ENCODE peak calls at places on chromosome 6, in nine cellular contexts. One of them, this sample, is unnamed.

GRCh38 chr6:27591660-27592059 is 118.8 kb upstream of the ZNF184 start:
- DNase-seq in astrocyte of the spinal cord: peak; percentile 49
- DNase-seq in coronary artery: no peak
- DNase-seq in breast epithelium: no peak
- DNase-seq in astrocyte of the cerebellum: no peak
- DNase-seq in fibroblast of mammary gland: peak; percentile 72
- DNase-seq in fibroblast of lung: peak; percentile 49
- DNase-seq in endothelial cell: peak; percentile 31
- DNase-seq in B cell: no peak
- DNase-seq in this sample: no peak

GRCh38 chr6:51027283-51028065 is 208.8 kb downstream of the TFAP2B start:
- DNase-seq in fibroblast of lung: peak; percentile 13
- DNase-seq in astrocyte of the cerebellum: no peak
- DNase-seq in coronary artery: no peak
- DNase-seq in B cell: no peak
- DNase-seq in endothelial cell: no peak
- DNase-seq in breast epithelium: no peak
- DNase-seq in fibroblast of mammary gland: no peak
- DNase-seq in astrocyte of the spinal cord: no peak
- DNase-seq in this sample: no peak

GRCh38 chr6:117666881-117667280 is 8.4 kb upstream of the NUS1 start:
- DNase-seq in astrocyte of the spinal cord: no peak
- DNase-seq in breast epithelium: no peak
- DNase-seq in coronary artery: no peak
- DNase-seq in endothelial cell: no peak
- DNase-seq in astrocyte of the cerebellum: no peak
- DNase-seq in B cell: no peak
- DNase-seq in fibroblast of mammary gland: no peak
- DNase-seq in fibroblast of lung: peak; percentile 49
- DNase-seq in this sample: no peak

GRCh38 chr6:101980924-101981323 is 587.4 kb downstream of the GRIK2 start:
- DNase-seq in fibroblast of mammary gland: no peak
- DNase-seq in fibroblast of lung: no peak
- DNase-seq in astrocyte of the spinal cord: no peak
- DNase-seq in B cell: no peak
- DNase-seq in breast epithelium: no peak
- DNase-seq in endothelial cell: no peak
- DNase-seq in astrocyte of the cerebellum: no peak
- DNase-seq in coronary artery: no peak
- DNase-seq in this sample: no peak

GRCh38 chr6:163355471-163355991 is 59.0 kb upstream of the QKI start:
- DNase-seq in endothelial cell: no peak
- DNase-seq in coronary artery: no peak
- DNase-seq in fibroblast of lung: peak; percentile 87
- DNase-seq in astrocyte of the cerebellum: no peak
- DNase-seq in astrocyte of the spinal cord: peak; percentile 81
- DNase-seq in fibroblast of mammary gland: peak; percentile 81
- DNase-seq in breast epithelium: no peak
- DNase-seq in B cell: no peak
- DNase-seq in this sample: no peak

GRCh38 chr6:111691345-111692225 is 85.9 kb upstream of the TRAF3IP2 start:
- DNase-seq in coronary artery: no peak
- DNase-seq in breast epithelium: no peak
- DNase-seq in astrocyte of the cerebellum: no peak
- DNase-seq in fibroblast of mammary gland: peak; percentile 24
- DNase-seq in astrocyte of the spinal cord: no peak
- DNase-seq in B cell: no peak
- DNase-seq in endothelial cell: no peak
- DNase-seq in fibroblast of lung: no peak
- DNase-seq in this sample: no peak

GRCh38 chr6:38804368-38804767 is 89.3 kb downstream of the DNAH8 start:
- DNase-seq in astrocyte of the cerebellum: no peak
- DNase-seq in endothelial cell: no peak
- DNase-seq in B cell: no peak
- DNase-seq in astrocyte of the spinal cord: no peak
- DNase-seq in fibroblast of mammary gland: no peak
- DNase-seq in coronary artery: no peak
- DNase-seq in breast epithelium: no peak
- DNase-seq in fibroblast of lung: no peak
- DNase-seq in this sample: no peak

GRCh38 chr6:38143191-38144154 is 323.9 kb downstream of the ZFAND3 start:
- DNase-seq in endothelial cell: no peak
- DNase-seq in astrocyte of the cerebellum: no peak
- DNase-seq in fibroblast of mammary gland: no peak
- DNase-seq in breast epithelium: no peak
- DNase-seq in coronary artery: no peak
- DNase-seq in fibroblast of lung: no peak
- DNase-seq in astrocyte of the spinal cord: no peak
- DNase-seq in B cell: no peak
- DNase-seq in this sample: no peak

GRCh38 chr6:156589281-156589680 is 187.9 kb upstream of the ARID1B start:
- DNase-seq in astrocyte of the cerebellum: peak; percentile 64
- DNase-seq in endothelial cell: no peak
- DNase-seq in B cell: no peak
- DNase-seq in breast epithelium: no peak
- DNase-seq in fibroblast of lung: peak; percentile 93
- DNase-seq in fibroblast of mammary gland: peak; percentile 34
- DNase-seq in astrocyte of the spinal cord: peak; percentile 78
- DNase-seq in coronary artery: no peak
- DNase-seq in this sample: no peak

GRCh38 chr6:22737331-22737730 is 168.0 kb downstream of the HDGFL1 start:
- DNase-seq in coronary artery: no peak
- DNase-seq in fibroblast of mammary gland: peak; percentile 38
- DNase-seq in fibroblast of lung: peak; percentile 51
- DNase-seq in astrocyte of the spinal cord: peak; percentile 52
- DNase-seq in breast epithelium: peak; percentile 17
- DNase-seq in astrocyte of the cerebellum: peak; percentile 19
- DNase-seq in endothelial cell: peak; percentile 59
- DNase-seq in B cell: no peak
- DNase-seq in this sample: peak; percentile 67

GRCh38 chr6:169153401-169153800 is 100.2 kb downstream of the THBS2 start:
- DNase-seq in fibroblast of lung: no peak
- DNase-seq in astrocyte of the spinal cord: no peak
- DNase-seq in astrocyte of the cerebellum: no peak
- DNase-seq in breast epithelium: no peak
- DNase-seq in fibroblast of mammary gland: no peak
- DNase-seq in B cell: no peak
- DNase-seq in endothelial cell: no peak
- DNase-seq in coronary artery: no peak
- DNase-seq in this sample: no peak

GRCh38 chr6:3624268-3625136 is 127.0 kb downstream of the PXDC1 start:
- DNase-seq in fibroblast of lung: no peak
- DNase-seq in fibroblast of mammary gland: no peak
- DNase-seq in astrocyte of the cerebellum: no peak
- DNase-seq in astrocyte of the spinal cord: no peak
- DNase-seq in coronary artery: peak; percentile 53
- DNase-seq in breast epithelium: no peak
- DNase-seq in B cell: no peak
- DNase-seq in endothelial cell: no peak
- DNase-seq in this sample: peak; percentile 51

GRCh38 chr6:155630085-155630484 is 174.4 kb upstream of the NOX3 start:
- DNase-seq in fibroblast of mammary gland: no peak
- DNase-seq in coronary artery: no peak
- DNase-seq in astrocyte of the spinal cord: no peak
- DNase-seq in fibroblast of lung: no peak
- DNase-seq in endothelial cell: no peak
- DNase-seq in breast epithelium: no peak
- DNase-seq in B cell: no peak
- DNase-seq in astrocyte of the cerebellum: no peak
- DNase-seq in this sample: no peak

GRCh38 chr6:128062882-128063603 is 162.2 kb upstream of the THEMIS start:
- DNase-seq in fibroblast of lung: peak; percentile 50
- DNase-seq in breast epithelium: no peak
- DNase-seq in astrocyte of the cerebellum: no peak
- DNase-seq in endothelial cell: no peak
- DNase-seq in B cell: no peak
- DNase-seq in astrocyte of the spinal cord: no peak
- DNase-seq in coronary artery: no peak
- DNase-seq in fibroblast of mammary gland: no peak
- DNase-seq in this sample: no peak

GRCh38 chr6:53394704-53395103 is 46.0 kb upstream of the ELOVL5 start:
- DNase-seq in astrocyte of the cerebellum: no peak
- DNase-seq in endothelial cell: no peak
- DNase-seq in fibroblast of lung: no peak
- DNase-seq in B cell: no peak
- DNase-seq in fibroblast of mammary gland: no peak
- DNase-seq in astrocyte of the spinal cord: no peak
- DNase-seq in coronary artery: no peak
- DNase-seq in breast epithelium: no peak
- DNase-seq in this sample: no peak

GRCh38 chr6:92231220-92231701 is 1188.1 kb downstream of the EPHA7 start:
- DNase-seq in fibroblast of lung: no peak
- DNase-seq in endothelial cell: no peak
- DNase-seq in astrocyte of the spinal cord: no peak
- DNase-seq in fibroblast of mammary gland: no peak
- DNase-seq in B cell: no peak
- DNase-seq in astrocyte of the cerebellum: no peak
- DNase-seq in coronary artery: no peak
- DNase-seq in breast epithelium: no peak
- DNase-seq in this sample: no peak

GRCh38 chr6:7976485-7977010 is 66.0 kb upstream of the TXNDC5 start:
- DNase-seq in coronary artery: no peak
- DNase-seq in endothelial cell: no peak
- DNase-seq in breast epithelium: no peak
- DNase-seq in B cell: no peak
- DNase-seq in fibroblast of mammary gland: no peak
- DNase-seq in fibroblast of lung: no peak
- DNase-seq in astrocyte of the cerebellum: no peak
- DNase-seq in astrocyte of the spinal cord: no peak
- DNase-seq in this sample: no peak

GRCh38 chr6:22642254-22642653 is 72.9 kb downstream of the HDGFL1 start:
- DNase-seq in B cell: no peak
- DNase-seq in astrocyte of the cerebellum: no peak
- DNase-seq in fibroblast of mammary gland: no peak
- DNase-seq in astrocyte of the spinal cord: peak; percentile 46
- DNase-seq in endothelial cell: no peak
- DNase-seq in breast epithelium: no peak
- DNase-seq in fibroblast of lung: peak; percentile 59
- DNase-seq in coronary artery: no peak
- DNase-seq in this sample: no peak

GRCh38 chr6:101000334-101000733 is 119.2 kb upstream of the ASCC3 start:
- DNase-seq in fibroblast of lung: no peak
- DNase-seq in breast epithelium: no peak
- DNase-seq in endothelial cell: no peak
- DNase-seq in fibroblast of mammary gland: no peak
- DNase-seq in astrocyte of the cerebellum: no peak
- DNase-seq in B cell: no peak
- DNase-seq in astrocyte of the spinal cord: no peak
- DNase-seq in coronary artery: no peak
- DNase-seq in this sample: no peak

GRCh38 chr6:1337791-1338190 is 25.9 kb downstream of the FOXQ1 start:
- DNase-seq in B cell: no peak
- DNase-seq in breast epithelium: no peak
- DNase-seq in fibroblast of mammary gland: peak; percentile 47
- DNase-seq in endothelial cell: no peak
- DNase-seq in coronary artery: no peak
- DNase-seq in astrocyte of the spinal cord: no peak
- DNase-seq in astrocyte of the cerebellum: no peak
- DNase-seq in fibroblast of lung: no peak
- DNase-seq in this sample: no peak

GRCh38 chr6:44675449-44675848 is 287.9 kb downstream of the CDC5L start:
- DNase-seq in fibroblast of mammary gland: peak; percentile 63
- DNase-seq in astrocyte of the spinal cord: no peak
- DNase-seq in B cell: no peak
- DNase-seq in breast epithelium: no peak
- DNase-seq in astrocyte of the cerebellum: no peak
- DNase-seq in coronary artery: no peak
- DNase-seq in endothelial cell: no peak
- DNase-seq in fibroblast of lung: no peak
- DNase-seq in this sample: no peak

GRCh38 chr6:53115741-53116140 is 32.9 kb downstream of the GCM1 start:
- DNase-seq in breast epithelium: no peak
- DNase-seq in fibroblast of lung: no peak
- DNase-seq in B cell: no peak
- DNase-seq in astrocyte of the spinal cord: no peak
- DNase-seq in astrocyte of the cerebellum: no peak
- DNase-seq in coronary artery: no peak
- DNase-seq in endothelial cell: no peak
- DNase-seq in fibroblast of mammary gland: no peak
- DNase-seq in this sample: no peak

DNA sequence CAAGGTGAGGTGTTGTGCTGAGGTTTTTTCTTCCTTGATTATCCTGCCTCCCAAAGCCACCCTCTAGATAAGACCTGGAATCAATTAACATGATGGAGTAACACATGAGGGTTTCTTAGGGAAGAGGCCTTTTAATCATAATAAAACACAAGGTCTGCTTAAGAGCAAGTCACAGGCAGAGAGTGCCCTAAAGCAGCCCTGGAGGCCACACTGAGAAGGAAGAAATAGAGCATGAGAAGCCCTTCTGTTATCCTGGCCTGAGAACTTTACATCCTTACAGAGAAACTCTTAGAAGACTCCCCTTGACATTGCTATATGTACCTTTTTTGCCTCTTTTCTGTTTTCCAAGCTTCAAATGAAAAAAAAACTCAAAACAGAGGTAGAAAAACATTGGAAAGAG is 132.3 kb downstream of the CEP57L1 start:
- DNase-seq in astrocyte of the spinal cord: no peak
- DNase-seq in fibroblast of mammary gland: no peak
- DNase-seq in astrocyte of the cerebellum: no peak
- DNase-seq in fibroblast of lung: no peak
- DNase-seq in B cell: no peak
- DNase-seq in coronary artery: no peak
- DNase-seq in breast epithelium: no peak
- DNase-seq in endothelial cell: no peak
- DNase-seq in this sample: no peak
- TF ChIP-seq CTCF in astrocyte of the spinal cord: no peak
- TF ChIP-seq CTCF in fibroblast of mammary gland: no peak
- TF ChIP-seq CTCF in astrocyte of the cerebellum: no peak
- TF ChIP-seq CTCF in fibroblast of lung: no peak
- TF ChIP-seq CTCF in B cell: no peak
- TF ChIP-seq CTCF in coronary artery: no peak
- TF ChIP-seq CTCF in breast epithelium: no peak
- TF ChIP-seq CTCF in endothelial cell: no peak
- TF ChIP-seq CTCF in this sample: no peak

GRCh38 chr6:11675610-11676009 is 103.0 kb downstream of the ADTRP start:
- DNase-seq in breast epithelium: no peak
- DNase-seq in B cell: no peak
- DNase-seq in fibroblast of mammary gland: no peak
- DNase-seq in fibroblast of lung: no peak
- DNase-seq in endothelial cell: no peak
- DNase-seq in coronary artery: no peak
- DNase-seq in astrocyte of the cerebellum: no peak
- DNase-seq in astrocyte of the spinal cord: no peak
- DNase-seq in this sample: no peak
- TF ChIP-seq CTCF in breast epithelium: no peak
- TF ChIP-seq CTCF in B cell: peak; percentile 55
- TF ChIP-seq CTCF in fibroblast of mammary gland: no peak
- TF ChIP-seq CTCF in fibroblast of lung: no peak
- TF ChIP-seq CTCF in endothelial cell: no peak
- TF ChIP-seq CTCF in coronary artery: no peak
- TF ChIP-seq CTCF in astrocyte of the cerebellum: no peak
- TF ChIP-seq CTCF in astrocyte of the spinal cord: peak; percentile 33
- TF ChIP-seq CTCF in this sample: peak; percentile 48

GRCh38 chr6:76633259-76633658 is 560.8 kb upstream of the IMPG1 start:
- DNase-seq in endothelial cell: no peak
- DNase-seq in astrocyte of the cerebellum: no peak
- DNase-seq in astrocyte of the spinal cord: no peak
- DNase-seq in coronary artery: no peak
- DNase-seq in breast epithelium: no peak
- DNase-seq in fibroblast of lung: no peak
- DNase-seq in B cell: no peak
- DNase-seq in fibroblast of mammary gland: no peak
- DNase-seq in this sample: no peak
- TF ChIP-seq CTCF in endothelial cell: no peak
- TF ChIP-seq CTCF in astrocyte of the cerebellum: no peak
- TF ChIP-seq CTCF in astrocyte of the spinal cord: no peak
- TF ChIP-seq CTCF in coronary artery: no peak
- TF ChIP-seq CTCF in breast epithelium: no peak
- TF ChIP-seq CTCF in fibroblast of lung: no peak
- TF ChIP-seq CTCF in B cell: no peak
- TF ChIP-seq CTCF in fibroblast of mammary gland: no peak
- TF ChIP-seq CTCF in this sample: no peak

GRCh38 chr6:40552926-40553325 is 34.2 kb downstream of the LRFN2 start:
- DNase-seq in coronary artery: no peak
- DNase-seq in fibroblast of lung: no peak
- DNase-seq in breast epithelium: no peak
- DNase-seq in B cell: no peak
- DNase-seq in astrocyte of the spinal cord: no peak
- DNase-seq in endothelial cell: no peak
- DNase-seq in astrocyte of the cerebellum: no peak
- DNase-seq in fibroblast of mammary gland: no peak
- DNase-seq in this sample: no peak
- TF ChIP-seq CTCF in coronary artery: no peak
- TF ChIP-seq CTCF in fibroblast of lung: no peak
- TF ChIP-seq CTCF in breast epithelium: no peak
- TF ChIP-seq CTCF in B cell: no peak
- TF ChIP-seq CTCF in astrocyte of the spinal cord: no peak
- TF ChIP-seq CTCF in endothelial cell: no peak
- TF ChIP-seq CTCF in astrocyte of the cerebellum: no peak
- TF ChIP-seq CTCF in fibroblast of mammary gland: no peak
- TF ChIP-seq CTCF in this sample: no peak